ENCODE peak calls at places on chromosomes 4 and X, in five cellular contexts. P is HCT116, Q is GM12878, Z is H1, Y is HepG2. M is an unnamed sample.

GRCh38 chrX:65528705-65529340 is 5.8 kb downstream of the LAS1L start:
- DNase-seq in P (no peak), Q (no peak), Z (peak; percentile 23), Y (no peak), M (peak; percentile 30)

GRCh38 chr4:137768196-137768595 is 235.9 kb upstream of the PCDH18 start:
- DNase-seq in P (no peak), Q (no peak), Z (no peak), Y (no peak), M (no peak)

GRCh38 chr4:48575964-48576363 is 85.9 kb downstream of the ZAR1 start:
- DNase-seq in P (no peak), Q (no peak), Z (no peak), Y (no peak), M (no peak)

GRCh38 chr4:177177446-177178160 is 132.1 kb upstream of the NEIL3 start:
- DNase-seq in P (no peak), Q (no peak), Z (no peak), Y (no peak), M (no peak)

GRCh38 chr4:6262176-6262575 is 7.5 kb upstream of the WFS1 start:
- DNase-seq in P (no peak), Q (no peak), Z (no peak), Y (no peak), M (no peak)

GRCh38 chr4:27790911-27791310 is 930.3 kb downstream of the STIM2 start:
- DNase-seq in P (no peak), Q (no peak), Z (no peak), Y (no peak), M (no peak)

GRCh38 chr4:950136-951020 is 18.1 kb downstream of the TMEM175 start:
- DNase-seq in P (no peak), Q (no peak), Z (no peak), Y (no peak), M (no peak)

GRCh38 chr4:99324978-99325377 is 3.8 kb upstream of the ADH1B start:
- DNase-seq in P (no peak), Q (no peak), Z (no peak), Y (no peak), M (no peak)

GRCh38 chrX:131728295-131729145 is 184.6 kb downstream of the OR13H1 start:
- DNase-seq in P (no peak), Q (peak; percentile 84), Z (no peak), Y (no peak), M (no peak)

GRCh38 chr4:184660978-184661377 is 11.4 kb downstream of the PRIMPOL start:
- DNase-seq in P (no peak), Q (no peak), Z (no peak), Y (no peak), M (no peak)

GRCh38 chr4:184668096-184668495 is 18.6 kb downstream of the PRIMPOL start:
- DNase-seq in P (no peak), Q (no peak), Z (no peak), Y (no peak), M (no peak)

GRCh38 chr4:184666670-184667069 is 17.1 kb downstream of the PRIMPOL start:
- DNase-seq in P (no peak), Q (no peak), Z (no peak), Y (no peak), M (no peak)

GRCh38 chr4:184668511-184669114 is 19.1 kb downstream of the PRIMPOL start:
- DNase-seq in P (no peak), Q (no peak), Z (no peak), Y (no peak), M (no peak)

DNA sequence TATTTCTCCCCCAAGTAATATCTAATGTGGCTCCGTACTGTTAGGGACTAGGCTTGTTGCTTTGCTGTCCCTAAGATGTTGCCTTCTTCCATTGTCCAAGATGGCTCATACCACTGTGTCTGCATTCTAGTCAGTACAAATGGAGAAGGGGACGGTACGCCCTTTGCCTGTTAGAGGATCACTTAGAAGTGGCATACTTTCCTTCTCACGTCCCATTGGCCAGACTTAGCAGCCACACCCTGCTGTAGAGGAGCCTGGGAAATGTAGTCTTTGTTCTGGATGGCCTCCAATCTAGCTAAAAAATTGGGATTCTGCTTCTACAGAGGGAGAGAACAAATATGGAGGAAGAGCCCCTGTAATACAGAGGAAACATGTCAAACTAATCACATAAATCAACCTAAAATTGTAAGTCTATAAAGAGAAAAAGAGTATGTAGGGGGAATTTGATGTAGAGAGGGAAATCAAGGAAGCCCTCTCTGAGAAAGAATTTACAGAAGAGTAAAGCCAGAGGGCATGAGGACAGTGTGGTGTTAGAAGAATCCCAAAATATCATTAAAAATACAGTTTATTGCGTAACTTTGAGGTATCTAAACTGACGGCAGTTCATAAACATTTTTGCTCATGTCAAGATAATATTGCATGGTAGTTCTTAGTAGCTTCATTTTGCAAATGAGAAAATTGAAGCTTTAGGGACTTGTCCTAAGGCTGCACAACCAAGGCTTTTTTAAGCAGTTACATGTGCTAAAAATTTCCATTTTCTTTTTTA is 15.1 kb downstream of the PRIMPOL start:
- DNase-seq in P (no peak), Q (no peak), Z (no peak), Y (no peak), M (no peak)
- TF ChIP-seq YY1 in P (no peak), Q (no peak), Z (peak; percentile 76), Y (no peak), M (no peak)

DNA sequence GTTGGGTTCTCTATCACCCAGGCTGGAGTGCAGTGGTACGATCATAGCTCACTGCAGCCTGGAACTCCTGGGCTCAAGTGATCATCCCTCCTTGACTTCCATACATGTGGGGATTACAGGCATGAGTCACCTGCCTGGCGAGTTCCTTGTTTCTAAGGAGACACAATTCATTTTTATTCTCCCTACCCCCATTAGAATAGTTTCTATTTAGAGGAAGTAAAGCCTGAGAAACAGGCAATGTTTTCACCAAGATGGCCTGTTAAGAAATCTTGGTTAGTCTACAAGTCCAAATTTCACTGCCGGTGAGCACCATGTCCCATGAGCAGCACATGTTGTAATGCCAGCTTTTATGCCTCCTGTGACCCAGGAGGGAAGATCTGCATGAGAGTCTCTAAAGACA is 5.7 kb downstream of the CYBB start:
- DNase-seq in P (no peak), Q (no peak), Z (no peak), Y (no peak), M (no peak)
- TF ChIP-seq YY1 in P (no peak), Q (no peak), Z (no peak), Y (no peak), M (no peak)

DNA sequence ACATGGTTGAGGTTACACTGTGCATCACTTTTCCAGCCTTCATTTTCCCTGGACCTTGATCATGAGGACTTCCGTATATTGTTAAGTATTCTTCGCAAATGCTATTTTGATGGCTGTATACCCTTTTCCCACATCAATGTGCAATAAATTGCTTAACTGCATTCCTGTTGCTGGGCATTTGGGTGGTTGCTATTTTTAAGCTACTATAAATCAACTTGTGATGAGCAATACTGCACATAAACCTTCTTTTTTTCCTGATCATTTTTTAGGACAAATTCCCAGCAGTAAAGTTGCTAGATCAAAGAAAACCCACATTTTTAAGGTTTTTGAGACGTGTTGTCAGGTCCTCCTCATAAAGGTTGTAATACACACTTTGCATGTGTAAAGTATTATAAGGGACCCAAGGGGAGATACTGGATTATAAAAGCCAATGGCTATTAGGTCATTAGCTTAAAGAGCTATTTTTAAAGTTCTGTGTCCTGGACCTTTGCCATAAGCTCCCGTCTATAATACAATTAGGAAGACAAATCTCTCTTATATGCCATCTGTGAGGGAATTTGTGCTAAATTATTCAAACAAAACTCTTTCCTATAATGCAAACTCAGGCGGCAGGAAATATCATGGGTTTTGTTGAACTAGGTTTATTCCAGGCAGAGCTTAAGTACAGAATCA is 35.6 kb downstream of the LIMCH1 start:
- DNase-seq in P (no peak), Q (no peak), Z (no peak), Y (no peak), M (no peak)
- TF ChIP-seq YY1 in P (no peak), Q (no peak), Z (no peak), Y (no peak), M (no peak)

GRCh38 chrX:31038585-31039326 is 33.1 kb downstream of the FTHL17 start:
- DNase-seq in P (no peak), Q (no peak), Z (no peak), Y (peak; percentile 16), M (peak; percentile 13)
- TF ChIP-seq YY1 in P (no peak), Q (no peak), Z (no peak), Y (no peak), M (no peak)

DNA sequence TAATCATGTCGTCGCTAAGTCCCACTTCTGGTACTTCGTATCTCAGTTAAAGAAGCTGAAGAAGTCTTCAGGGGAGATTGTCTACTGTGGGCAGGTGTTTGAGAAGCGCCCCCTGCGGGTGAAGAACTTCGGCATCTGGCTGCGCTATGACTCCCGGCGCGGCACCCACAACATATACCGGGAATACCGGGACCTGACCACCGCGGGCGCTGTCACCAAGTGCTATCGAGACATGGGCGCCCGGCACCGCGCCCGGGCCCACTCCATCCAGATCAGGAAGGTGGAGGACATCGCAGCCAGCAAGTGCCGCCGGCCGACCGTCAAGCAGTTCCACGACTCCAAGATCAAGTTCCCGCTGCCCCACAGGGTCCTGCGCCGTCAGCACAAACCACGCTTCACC is 11.3 kb downstream of the PNCK start:
- DNase-seq in P (peak; percentile 51), Q (no peak), Z (no peak), Y (peak; percentile 48), M (no peak)
- TF ChIP-seq YY1 in P (no peak), Q (no peak), Z (peak; percentile 4), Y (no peak), M (no peak)

GRCh38 chr4:79408063-79408462 is at the start of gene GK2:
- DNase-seq in P (no peak), Q (no peak), Z (no peak), Y (no peak), M (no peak)

GRCh38 chr4:79413032-79413431 is 5.0 kb upstream of the GK2 start:
- DNase-seq in P (no peak), Q (no peak), Z (no peak), Y (no peak), M (no peak)

GRCh38 chr4:79413486-79413885 is 5.5 kb upstream of the GK2 start:
- DNase-seq in P (no peak), Q (no peak), Z (no peak), Y (no peak), M (no peak)
- TF ChIP-seq YY1 in P (no peak), Q (no peak), Z (no peak), Y (no peak), M (no peak)

GRCh38 chr4:76334885-76335284 is 28.4 kb downstream of the STBD1 start:
- DNase-seq in P (no peak), Q (no peak), Z (no peak), Y (no peak), M (no peak)
- TF ChIP-seq YY1 in P (no peak), Q (no peak), Z (no peak), Y (no peak), M (no peak)

GRCh38 chrX:110944793-110945466 is 149.3 kb upstream of the CHRDL1 start:
- DNase-seq in P (no peak), Q (no peak), Z (no peak), Y (no peak), M (peak; percentile 6)
- TF ChIP-seq YY1 in P (no peak), Q (no peak), Z (no peak), Y (no peak), M (no peak)

M was measured in NT2/D1.